ENCODE peak calls at places on chromosomes 4 and X, in seven cellular contexts. Q, W, G, X, I, O and B are unnamed samples.

GRCh38 chrX:22247169-22247568 is 25.5 kb upstream of the CBLL2 start:
- DNase-seq in Q (peak), W (peak), G (no peak), X (no peak), I (no peak), O (no peak), B (no peak)

GRCh38 chr4:11535333-11535732 is 106.6 kb upstream of the HS3ST1 start:
- DNase-seq in Q (no peak), W (no peak), G (peak), X (no peak), I (no peak), O (no peak), B (no peak)

GRCh38 chr4:3492741-3493719 is 29.9 kb downstream of the DOK7 start:
- DNase-seq in Q (no peak), W (peak), G (no peak), X (no peak), I (no peak), O (no peak), B (no peak)

GRCh38 chr4:25376754-25377571 is at the start of gene ANAPC4:
- DNase-seq in Q (peak), W (peak), G (peak), X (peak), I (peak), O (peak), B (peak)

GRCh38 chr4:99946346-99947189 is at the start of gene DNAJB14:
- DNase-seq in Q (no peak), W (peak), G (peak), X (peak), I (peak), O (peak), B (peak)

GRCh38 chrX:6279277-6279909 is 50.7 kb upstream of the NLGN4X start:
- DNase-seq in Q (no peak), W (no peak), G (peak), X (no peak), I (no peak), O (no peak), B (no peak)

GRCh38 chr4:64617813-64618212 is 208.6 kb upstream of the TECRL start:
- DNase-seq in Q (peak), W (no peak), G (peak), X (peak), I (no peak), O (peak), B (no peak)

GRCh38 chr4:23884731-23885130 is 5.1 kb downstream of the PPARGC1A start:
- DNase-seq in Q (no peak), W (no peak), G (no peak), X (no peak), I (no peak), O (no peak), B (no peak)

GRCh38 chr4:1629704-1630093 is 54.4 kb downstream of the FAM53A start:
- DNase-seq in Q (no peak), W (no peak), G (no peak), X (no peak), I (no peak), O (no peak), B (no peak)